ENCODE peak calls at places on chromosome 9, in eight cellular contexts. One of them, this sample, is unnamed.

GRCh38 chr9:71767421-71768321 is 642 bp downstream of the CEMIP2 start:
- DNase-seq in stimulated activated CD8-positive, alpha-beta memory T cell treated with anti-CD3 and anti-CD28 coated beads, Interleukin-4, amount 100 ng/mL, for 24 hours: no peak
- DNase-seq in activated T-cell treated with anti-CD3 and anti-CD28 coated beads for 1 hour: no peak
- DNase-seq in M059J: peak; percentile 50
- DNase-seq in hypothalamus: no peak
- DNase-seq in cardiac fibroblast: peak; percentile 30
- DNase-seq in NCI-H82: peak; percentile 89
- DNase-seq in dermis microvascular lymphatic vessel endothelial cell: no peak
- DNase-seq in this sample: no peak

GRCh38 chr9:3401556-3401955 is 124.2 kb downstream of the RFX3 start:
- DNase-seq in stimulated activated CD8-positive, alpha-beta memory T cell treated with anti-CD3 and anti-CD28 coated beads, Interleukin-4, amount 100 ng/mL, for 24 hours: no peak
- DNase-seq in NCI-H82: no peak
- DNase-seq in activated T-cell treated with anti-CD3 and anti-CD28 coated beads for 1 hour: no peak
- DNase-seq in hypothalamus: no peak
- DNase-seq in dermis microvascular lymphatic vessel endothelial cell: no peak
- DNase-seq in M059J: peak; percentile 16
- DNase-seq in cardiac fibroblast: no peak
- DNase-seq in this sample: no peak

GRCh38 chr9:98983295-98984268 is 39.9 kb downstream of the COL15A1 start:
- DNase-seq in NCI-H82: no peak
- DNase-seq in dermis microvascular lymphatic vessel endothelial cell: no peak
- DNase-seq in hypothalamus: no peak
- DNase-seq in M059J: peak; percentile 98
- DNase-seq in cardiac fibroblast: peak; percentile 56
- DNase-seq in stimulated activated CD8-positive, alpha-beta memory T cell treated with anti-CD3 and anti-CD28 coated beads, Interleukin-4, amount 100 ng/mL, for 24 hours: no peak
- DNase-seq in activated T-cell treated with anti-CD3 and anti-CD28 coated beads for 1 hour: no peak
- DNase-seq in this sample: no peak

GRCh38 chr9:133103183-133103986 is 17.7 kb downstream of the RALGDS start:
- DNase-seq in M059J: peak; percentile 60
- DNase-seq in stimulated activated CD8-positive, alpha-beta memory T cell treated with anti-CD3 and anti-CD28 coated beads, Interleukin-4, amount 100 ng/mL, for 24 hours: peak; percentile 33
- DNase-seq in activated T-cell treated with anti-CD3 and anti-CD28 coated beads for 1 hour: peak; percentile 56
- DNase-seq in cardiac fibroblast: peak; percentile 45
- DNase-seq in dermis microvascular lymphatic vessel endothelial cell: no peak
- DNase-seq in NCI-H82: peak; percentile 29
- DNase-seq in hypothalamus: no peak
- DNase-seq in this sample: peak; percentile 40

GRCh38 chr9:134205636-134206316 is 41.4 kb upstream of the RNU6ATAC start:
- DNase-seq in activated T-cell treated with anti-CD3 and anti-CD28 coated beads for 1 hour: no peak
- DNase-seq in hypothalamus: no peak
- DNase-seq in stimulated activated CD8-positive, alpha-beta memory T cell treated with anti-CD3 and anti-CD28 coated beads, Interleukin-4, amount 100 ng/mL, for 24 hours: no peak
- DNase-seq in M059J: peak; percentile 74
- DNase-seq in cardiac fibroblast: peak; percentile 95
- DNase-seq in dermis microvascular lymphatic vessel endothelial cell: peak; percentile 66
- DNase-seq in NCI-H82: peak; percentile 35
- DNase-seq in this sample: no peak

GRCh38 chr9:83266618-83267543 is 203.9 kb upstream of the RASEF start:
- DNase-seq in M059J: peak; percentile 58
- DNase-seq in hypothalamus: no peak
- DNase-seq in activated T-cell treated with anti-CD3 and anti-CD28 coated beads for 1 hour: no peak
- DNase-seq in cardiac fibroblast: peak; percentile 46
- DNase-seq in dermis microvascular lymphatic vessel endothelial cell: peak; percentile 12
- DNase-seq in NCI-H82: no peak
- DNase-seq in stimulated activated CD8-positive, alpha-beta memory T cell treated with anti-CD3 and anti-CD28 coated beads, Interleukin-4, amount 100 ng/mL, for 24 hours: no peak
- DNase-seq in this sample: no peak

GRCh38 chr9:69204869-69205268 is 30.8 kb downstream of the TJP2 start:
- DNase-seq in M059J: no peak
- DNase-seq in dermis microvascular lymphatic vessel endothelial cell: peak; percentile 79
- DNase-seq in cardiac fibroblast: peak; percentile 73
- DNase-seq in stimulated activated CD8-positive, alpha-beta memory T cell treated with anti-CD3 and anti-CD28 coated beads, Interleukin-4, amount 100 ng/mL, for 24 hours: no peak
- DNase-seq in hypothalamus: no peak
- DNase-seq in activated T-cell treated with anti-CD3 and anti-CD28 coated beads for 1 hour: no peak
- DNase-seq in NCI-H82: no peak
- DNase-seq in this sample: peak; percentile 36

GRCh38 chr9:136923881-136924280 is 20.7 kb downstream of the FBXW5 start:
- DNase-seq in M059J: no peak
- DNase-seq in NCI-H82: no peak
- DNase-seq in dermis microvascular lymphatic vessel endothelial cell: no peak
- DNase-seq in activated T-cell treated with anti-CD3 and anti-CD28 coated beads for 1 hour: no peak
- DNase-seq in stimulated activated CD8-positive, alpha-beta memory T cell treated with anti-CD3 and anti-CD28 coated beads, Interleukin-4, amount 100 ng/mL, for 24 hours: no peak
- DNase-seq in hypothalamus: no peak
- DNase-seq in cardiac fibroblast: no peak
- DNase-seq in this sample: no peak

GRCh38 chr9:16726718-16727451 is 143.6 kb downstream of the BNC2 start:
- DNase-seq in stimulated activated CD8-positive, alpha-beta memory T cell treated with anti-CD3 and anti-CD28 coated beads, Interleukin-4, amount 100 ng/mL, for 24 hours: no peak
- DNase-seq in activated T-cell treated with anti-CD3 and anti-CD28 coated beads for 1 hour: no peak
- DNase-seq in NCI-H82: peak; percentile 76
- DNase-seq in cardiac fibroblast: peak; percentile 94
- DNase-seq in dermis microvascular lymphatic vessel endothelial cell: no peak
- DNase-seq in M059J: peak; percentile 86
- DNase-seq in hypothalamus: peak; percentile 27
- DNase-seq in this sample: peak; percentile 13

GRCh38 chr9:95521699-95522098 is 4.9 kb upstream of the PTCH1 start:
- DNase-seq in dermis microvascular lymphatic vessel endothelial cell: no peak
- DNase-seq in NCI-H82: no peak
- DNase-seq in hypothalamus: no peak
- DNase-seq in cardiac fibroblast: no peak
- DNase-seq in activated T-cell treated with anti-CD3 and anti-CD28 coated beads for 1 hour: no peak
- DNase-seq in M059J: no peak
- DNase-seq in stimulated activated CD8-positive, alpha-beta memory T cell treated with anti-CD3 and anti-CD28 coated beads, Interleukin-4, amount 100 ng/mL, for 24 hours: no peak
- DNase-seq in this sample: no peak

GRCh38 chr9:137370865-137371520 is 52.0 kb downstream of the EXD3 start:
- DNase-seq in dermis microvascular lymphatic vessel endothelial cell: no peak
- DNase-seq in hypothalamus: no peak
- DNase-seq in NCI-H82: no peak
- DNase-seq in cardiac fibroblast: no peak
- DNase-seq in activated T-cell treated with anti-CD3 and anti-CD28 coated beads for 1 hour: no peak
- DNase-seq in stimulated activated CD8-positive, alpha-beta memory T cell treated with anti-CD3 and anti-CD28 coated beads, Interleukin-4, amount 100 ng/mL, for 24 hours: no peak
- DNase-seq in M059J: no peak
- DNase-seq in this sample: peak; percentile 28

GRCh38 chr9:98787766-98788335 is 8.5 kb downstream of the ANKS6 start:
- DNase-seq in NCI-H82: no peak
- DNase-seq in M059J: no peak
- DNase-seq in hypothalamus: no peak
- DNase-seq in activated T-cell treated with anti-CD3 and anti-CD28 coated beads for 1 hour: no peak
- DNase-seq in dermis microvascular lymphatic vessel endothelial cell: no peak
- DNase-seq in stimulated activated CD8-positive, alpha-beta memory T cell treated with anti-CD3 and anti-CD28 coated beads, Interleukin-4, amount 100 ng/mL, for 24 hours: no peak
- DNase-seq in cardiac fibroblast: no peak
- DNase-seq in this sample: no peak

GRCh38 chr9:36018129-36018528 is 18.6 kb upstream of the RECK start:
- DNase-seq in dermis microvascular lymphatic vessel endothelial cell: no peak
- DNase-seq in stimulated activated CD8-positive, alpha-beta memory T cell treated with anti-CD3 and anti-CD28 coated beads, Interleukin-4, amount 100 ng/mL, for 24 hours: no peak
- DNase-seq in cardiac fibroblast: no peak
- DNase-seq in M059J: no peak
- DNase-seq in activated T-cell treated with anti-CD3 and anti-CD28 coated beads for 1 hour: no peak
- DNase-seq in hypothalamus: no peak
- DNase-seq in NCI-H82: no peak
- DNase-seq in this sample: no peak

GRCh38 chr9:91886433-91887031 is 63.5 kb downstream of the ROR2 start:
- DNase-seq in dermis microvascular lymphatic vessel endothelial cell: no peak
- DNase-seq in hypothalamus: no peak
- DNase-seq in stimulated activated CD8-positive, alpha-beta memory T cell treated with anti-CD3 and anti-CD28 coated beads, Interleukin-4, amount 100 ng/mL, for 24 hours: no peak
- DNase-seq in cardiac fibroblast: no peak
- DNase-seq in M059J: no peak
- DNase-seq in activated T-cell treated with anti-CD3 and anti-CD28 coated beads for 1 hour: no peak
- DNase-seq in NCI-H82: no peak
- DNase-seq in this sample: no peak

GRCh38 chr9:12784461-12785250 is 9.8 kb downstream of the LURAP1L start:
- DNase-seq in cardiac fibroblast: peak; percentile 58
- DNase-seq in hypothalamus: no peak
- DNase-seq in activated T-cell treated with anti-CD3 and anti-CD28 coated beads for 1 hour: no peak
- DNase-seq in dermis microvascular lymphatic vessel endothelial cell: no peak
- DNase-seq in NCI-H82: no peak
- DNase-seq in stimulated activated CD8-positive, alpha-beta memory T cell treated with anti-CD3 and anti-CD28 coated beads, Interleukin-4, amount 100 ng/mL, for 24 hours: no peak
- DNase-seq in M059J: peak; percentile 100
- DNase-seq in this sample: no peak

GRCh38 chr9:130024597-130024994 is 18.4 kb downstream of the FNBP1 start:
- DNase-seq in stimulated activated CD8-positive, alpha-beta memory T cell treated with anti-CD3 and anti-CD28 coated beads, Interleukin-4, amount 100 ng/mL, for 24 hours: no peak
- DNase-seq in hypothalamus: no peak
- DNase-seq in cardiac fibroblast: no peak
- DNase-seq in activated T-cell treated with anti-CD3 and anti-CD28 coated beads for 1 hour: no peak
- DNase-seq in M059J: peak; percentile 88
- DNase-seq in NCI-H82: no peak
- DNase-seq in dermis microvascular lymphatic vessel endothelial cell: no peak
- DNase-seq in this sample: no peak